ENCODE peak calls at places on chromosome 21, in four cellular contexts. D is AG10803, I is GM23248, P is dorsolateral prefrontal cortex. O is an unnamed sample.
A peak's percentile ranks its signal among the peaks of the same experiment; 100 is the strongest.

GRCh38 chr21:29639366-29640232 is 300.2 kb downstream of the GRIK1 start:
- DNase-seq in D (no peak), I (no peak), P (no peak), O (no peak)

GRCh38 chr21:42063206-42063577 is 7.9 kb upstream of the UMODL1 start:
- DNase-seq in D (no peak), I (no peak), P (no peak), O (no peak)

GRCh38 chr21:15140321-15141019 is 75.7 kb upstream of the NRIP1 start:
- DNase-seq in D (no peak), I (no peak), P (no peak), O (no peak)

GRCh38 chr21:46151261-46151988 is 4.0 kb downstream of the FTCD start:
- DNase-seq in D (no peak), I (no peak), P (no peak), O (no peak)

GRCh38 chr21:32826317-32827167 is 55.0 kb upstream of the PAXBP1 start:
- DNase-seq in D (peak; percentile 71), I (peak; percentile 75), P (peak; percentile 57), O (no peak)

GRCh38 chr21:46307625-46308024 is 16.0 kb downstream of the C21orf58 start:
- DNase-seq in D (peak; percentile 76), I (peak; percentile 62), P (no peak), O (no peak)

GRCh38 chr21:43893536-43894205 is 28.6 kb downstream of the AGPAT3 start:
- DNase-seq in D (no peak), I (no peak), P (no peak), O (no peak)

GRCh38 chr21:35249636-35250035 is 200.5 kb upstream of the RUNX1 start:
- DNase-seq in D (no peak), I (no peak), P (no peak), O (no peak)

GRCh38 chr21:46050651-46051378 is 47.1 kb upstream of the COL6A2 start:
- DNase-seq in D (no peak), I (no peak), P (no peak), O (no peak)

GRCh38 chr21:16534408-16535099 is 804.8 kb downstream of the USP25 start:
- DNase-seq in D (peak; percentile 79), I (peak; percentile 76), P (peak; percentile 68), O (peak; percentile 18)

GRCh38 chr21:45507523-45507875 is 34.7 kb downstream of the SLC19A1 start:
- DNase-seq in D (no peak), I (no peak), P (no peak), O (no peak)

GRCh38 chr21:37460196-37460595 is 93.6 kb downstream of the DYRK1A start:
- DNase-seq in D (no peak), I (no peak), P (no peak), O (no peak)

GRCh38 chr21:41369105-41369914 is 7.5 kb downstream of the MX2 start:
- DNase-seq in D (peak; percentile 17), I (peak; percentile 19), P (no peak), O (no peak)

GRCh38 chr21:44989538-44989888 is 49.7 kb downstream of the SLX9 start:
- DNase-seq in D (peak; percentile 51), I (no peak), P (no peak), O (no peak)

GRCh38 chr21:34126269-34126668 is 52.9 kb downstream of the MRPS6 start:
- DNase-seq in D (peak; percentile 51), I (peak; percentile 65), P (peak; percentile 71), O (no peak)

GRCh38 chr21:38985423-38986378 is 180.0 kb downstream of the ETS2 start:
- DNase-seq in D (peak; percentile 99), I (peak; percentile 99), P (no peak), O (no peak)

GRCh38 chr21:31901342-31901741 is 28.5 kb downstream of the HUNK start:
- DNase-seq in D (no peak), I (no peak), P (no peak), O (no peak)

GRCh38 chr21:43782741-43783700 is 6.4 kb upstream of the RRP1 start:
- DNase-seq in D (no peak), I (no peak), P (no peak), O (no peak)

GRCh38 chr21:45419162-45419561 is 14.2 kb downstream of the COL18A1 start:
- DNase-seq in D (no peak), I (no peak), P (no peak), O (no peak)

GRCh38 chr21:17775431-17776126 is 43.6 kb downstream of the C21orf91 start:
- DNase-seq in D (no peak), I (no peak), P (no peak), O (no peak)

GRCh38 chr21:36973986-36974850 is 7.7 kb upstream of the HLCS start:
- DNase-seq in D (no peak), I (no peak), P (no peak), O (no peak)

GRCh38 chr21:37855568-37856391 is 60.5 kb downstream of the KCNJ6 start:
- DNase-seq in D (peak; percentile 96), I (peak; percentile 87), P (no peak), O (no peak)

GRCh38 chr21:45846373-45847160 is 135.0 kb upstream of the COL6A1 start:
- DNase-seq in D (peak; percentile 69), I (peak; percentile 43), P (peak; percentile 25), O (no peak)

GRCh38 chr21:33268392-33268735 is 2.2 kb downstream of the IL10RB start:
- DNase-seq in D (no peak), I (no peak), P (no peak), O (no peak)

O was measured in amygdala.